ENCODE peak calls at places on chromosomes 16 and 17, in nine cellular contexts. G is activated gamma-delta T cell treated with Interleukin-2 at 50 U/mL for 16 hours; Q is activated CD4-positive, alpha-beta T cell treated with anti-CD3 and anti-CD28 coated beads for 48 hours; T is SJSA1; K is EH; D is left ventricle myocardium inferior; M is NCI-H1930; Z is hypothalamus; E is A172. B is an unnamed sample.

GRCh38 chr17:18980682-18981384 is 23.7 kb downstream of the FAM83G start:
- DNase-seq in D (no peak), M (no peak), Q (no peak), E (peak), Z (no peak), K (peak), G (no peak), T (no peak), B (no peak)

GRCh38 chr17:82963104-82963950 is 116.1 kb upstream of the METRNL start:
- DNase-seq in E (no peak), D (peak), Q (peak), Z (no peak), T (peak), K (peak), M (no peak), G (peak), B (peak)

GRCh38 chr17:16342979-16343378 is 10.3 kb downstream of the CENPV start:
- DNase-seq in K (peak), Q (no peak), E (no peak), Z (no peak), G (no peak), D (no peak), T (no peak), M (no peak), B (no peak)

GRCh38 chr17:16639438-16639837 is 14.2 kb downstream of the ZNF624 start:
- DNase-seq in D (no peak), M (no peak), Q (no peak), Z (no peak), G (no peak), T (no peak), E (no peak), K (no peak), B (no peak)

GRCh38 chr16:53872248-53873221 is 168.6 kb downstream of the FTO start:
- DNase-seq in Q (no peak), D (no peak), Z (no peak), T (no peak), K (peak), E (no peak), M (no peak), G (no peak), B (no peak)

GRCh38 chr16:49834496-49835009 is 21.4 kb downstream of the ZNF423 start:
- DNase-seq in D (peak), M (no peak), T (no peak), G (no peak), Z (no peak), K (no peak), E (no peak), Q (no peak), B (no peak)

GRCh38 chr17:19771971-19772630 is 24.0 kb upstream of the ALDH3A1 start:
- DNase-seq in G (peak), M (no peak), Q (no peak), K (no peak), D (no peak), T (peak), Z (no peak), E (no peak), B (no peak)

GRCh38 chr17:56176101-56176500 is 22.8 kb downstream of the ANKFN1 start:
- DNase-seq in Q (no peak), Z (no peak), T (peak), K (peak), D (no peak), M (no peak), G (no peak), E (peak), B (no peak)

GRCh38 chr17:51805220-51805619 is 353.3 kb downstream of the CA10 start:
- DNase-seq in T (no peak), D (no peak), Z (no peak), M (no peak), Q (no peak), K (no peak), E (no peak), G (no peak), B (no peak)

GRCh38 chr17:66416207-66416940 is 114.0 kb downstream of the PRKCA start:
- DNase-seq in G (no peak), Z (no peak), E (no peak), D (no peak), M (no peak), T (peak), Q (no peak), K (no peak), B (no peak)

GRCh38 chr17:74859439-74860228 is at the start of gene GRIN2C:
- DNase-seq in Q (peak), E (no peak), Z (no peak), M (no peak), D (no peak), T (no peak), K (no peak), G (peak), B (no peak)

GRCh38 chr17:78176548-78177025 is 8.2 kb downstream of the SYNGR2 start:
- DNase-seq in G (peak), T (no peak), Z (no peak), E (no peak), Q (peak), K (peak), D (peak), M (peak), B (peak)

GRCh38 chr17:55845385-55845784 is 94.5 kb downstream of the PCTP start:
- DNase-seq in D (peak), Q (peak), Z (no peak), T (peak), E (no peak), M (peak), K (peak), G (no peak), B (peak)

GRCh38 chr17:43983515-43984411 is 20.7 kb upstream of the NAGS start:
- DNase-seq in E (no peak), K (peak), Q (no peak), T (no peak), D (no peak), Z (no peak), G (no peak), M (no peak), B (peak)

GRCh38 chr17:12429125-12429524 is 236.6 kb upstream of the MYOCD start:
- DNase-seq in Z (no peak), T (no peak), G (no peak), Q (no peak), D (no peak), E (no peak), M (no peak), K (no peak), B (no peak)

GRCh38 chr16:77335652-77336234 is 99.1 kb downstream of the ADAMTS18 start:
- DNase-seq in Q (no peak), T (no peak), Z (no peak), G (no peak), D (no peak), E (no peak), M (no peak), K (no peak), B (no peak)

B was measured in erythroblast.